ENCODE peak calls at places on chromosomes 6 and 20, in seven cellular contexts. P is HFFc6, X is LoVo, E is ELR, L is AG09319, Q is neuronal stem cell, M is T-helper 22 cell. T is an unnamed sample.

GRCh38 chr6:1797801-1798200 is 188.1 kb downstream of the FOXC1 start:
- DNase-seq in P (peak), M (no peak), X (peak), E (peak), L (no peak), Q (no peak), T (no peak)

GRCh38 chr6:13425971-13426931 is 61.1 kb downstream of the GFOD1 start:
- DNase-seq in L (no peak), M (no peak), P (peak), X (no peak), Q (no peak), E (peak), T (no peak)

GRCh38 chr6:128929869-128930268 is 46.9 kb downstream of the LAMA2 start:
- DNase-seq in X (no peak), L (no peak), E (no peak), P (no peak), M (no peak), Q (no peak), T (no peak)

GRCh38 chr6:133937909-133938308 is 15.1 kb upstream of the TBPL1 start:
- DNase-seq in P (no peak), L (no peak), Q (no peak), E (no peak), X (no peak), M (no peak), T (no peak)

GRCh38 chr20:1184260-1184637 is 532 bp downstream of the TMEM74B start:
- DNase-seq in Q (no peak), L (no peak), M (no peak), E (no peak), X (no peak), P (no peak), T (no peak)

GRCh38 chr6:136723780-136724179 is 68.5 kb downstream of the MAP3K5 start:
- DNase-seq in M (no peak), X (peak), L (no peak), Q (no peak), P (no peak), E (peak), T (no peak)

GRCh38 chr6:81613606-81614005 is 138.9 kb downstream of the TENT5A start:
- DNase-seq in X (peak), P (peak), Q (no peak), M (no peak), L (no peak), E (peak), T (no peak)

GRCh38 chr6:157648561-157648960 is 174.5 kb upstream of the SNX9 start:
- DNase-seq in M (no peak), L (no peak), E (peak), X (peak), Q (no peak), P (peak), T (no peak)

GRCh38 chr6:112037783-112038216 is 16.1 kb upstream of the CCN6 start:
- DNase-seq in Q (no peak), X (peak), P (peak), M (no peak), L (peak), E (peak), T (peak)

GRCh38 chr6:37624121-37624520 is 73.6 kb downstream of the MDGA1 start:
- DNase-seq in P (no peak), Q (no peak), L (no peak), M (no peak), E (peak), X (no peak), T (no peak)

GRCh38 chr6:38495922-38496635 is 143.7 kb downstream of the BTBD9 start:
- DNase-seq in E (no peak), Q (no peak), M (no peak), X (no peak), L (no peak), P (no peak), T (no peak)

GRCh38 chr6:89368107-89368506 is 15.6 kb upstream of the UBE2J1 start:
- DNase-seq in E (peak), X (peak), M (no peak), L (no peak), Q (peak), P (peak), T (no peak)

GRCh38 chr6:684831-685636 is 7.9 kb downstream of the EXOC2 start:
- DNase-seq in P (peak), L (no peak), X (no peak), M (no peak), E (peak), Q (no peak), T (no peak)